ENCODE peak calls at places on chromosomes 5 and 9, in five cellular contexts. D is tibial artery, W is A549, L is heart right ventricle, K is colonic mucosa. J is an unnamed sample.
A peak's percentile ranks its signal among the peaks of the same experiment; 100 is the strongest.

GRCh38 chr5:119470105-119470763 is 17.9 kb downstream of the HSD17B4 start:
- DNase-seq in D (no peak), W (no peak), L (no peak), K (no peak), J (no peak)

GRCh38 chr9:80701061-80701460 is 988.3 kb downstream of the TLE1 start:
- DNase-seq in D (no peak), W (no peak), L (no peak), K (no peak), J (no peak)

GRCh38 chr9:122821278-122821952 is 7.0 kb downstream of the PDCL start:
- DNase-seq in D (peak; percentile 72), W (no peak), L (no peak), K (peak; percentile 44), J (no peak)

GRCh38 chr5:69364414-69364813 is 4.9 kb downstream of the AK6 start:
- DNase-seq in D (no peak), W (peak; percentile 57), L (no peak), K (no peak), J (no peak)

GRCh38 chr9:109937841-109938453 is 157.9 kb downstream of the PALM2AKAP2 start:
- DNase-seq in D (no peak), W (no peak), L (no peak), K (no peak), J (no peak)

GRCh38 chr9:91395106-91395552 is 28.5 kb downstream of the NFIL3 start:
- DNase-seq in D (no peak), W (peak; percentile 64), L (no peak), K (no peak), J (no peak)

GRCh38 chr5:179914032-179914755 is 6.5 kb upstream of the TBC1D9B start:
- DNase-seq in D (no peak), W (peak; percentile 74), L (no peak), K (peak; percentile 68), J (no peak)

GRCh38 chr9:110065527-110065926 is 142.4 kb downstream of the C9orf152 start:
- DNase-seq in D (no peak), W (no peak), L (no peak), K (no peak), J (no peak)

GRCh38 chr5:83720805-83721431 is at the start of gene HAPLN1:
- DNase-seq in D (no peak), W (no peak), L (no peak), K (peak; percentile 34), J (peak; percentile 43)

GRCh38 chr9:69499959-69500358 is 172.2 kb downstream of the APBA1 start:
- DNase-seq in D (no peak), W (no peak), L (no peak), K (no peak), J (no peak)

GRCh38 chr5:150411245-150411979 is 1.3 kb downstream of the CD74 start:
- DNase-seq in D (no peak), W (no peak), L (peak; percentile 61), K (peak; percentile 38), J (no peak)

GRCh38 chr5:43780586-43780985 is 177.6 kb downstream of the NNT start:
- DNase-seq in D (no peak), W (no peak), L (no peak), K (no peak), J (peak; percentile 31)

GRCh38 chr5:27702339-27702820 is 664.0 kb upstream of the CDH9 start:
- DNase-seq in D (no peak), W (peak; percentile 63), L (no peak), K (no peak), J (peak; percentile 35)

GRCh38 chr5:132753135-132753987 is 6.1 kb downstream of the CCNI2 start:
- DNase-seq in D (no peak), W (peak; percentile 18), L (no peak), K (no peak), J (no peak)

GRCh38 chr5:149056611-149057165 is 6.2 kb downstream of the SH3TC2 start:
- DNase-seq in D (no peak), W (no peak), L (no peak), K (no peak), J (no peak)

GRCh38 chr5:5298068-5298633 is 124.3 kb upstream of the ICE1 start:
- DNase-seq in D (no peak), W (no peak), L (no peak), K (no peak), J (no peak)

GRCh38 chr9:21549890-21550289 is 67.8 kb upstream of the IFNE start:
- DNase-seq in D (no peak), W (no peak), L (no peak), K (no peak), J (no peak)

GRCh38 chr5:52861368-52861767 is 73.7 kb downstream of the ITGA1 start:
- DNase-seq in D (no peak), W (no peak), L (no peak), K (no peak), J (no peak)

GRCh38 chr5:168314735-168315411 is 23.4 kb downstream of the WWC1 start:
- DNase-seq in D (no peak), W (peak; percentile 98), L (no peak), K (peak; percentile 89), J (peak; percentile 89)

GRCh38 chr9:121660876-121661275 is 9.4 kb downstream of the DAB2IP start:
- DNase-seq in D (no peak), W (no peak), L (no peak), K (no peak), J (no peak)

GRCh38 chr5:151772868-151773561 is 1.3 kb downstream of the G3BP1 start:
- DNase-seq in D (no peak), W (no peak), L (no peak), K (no peak), J (no peak)

GRCh38 chr9:120730661-120731514 is 16.6 kb upstream of the MEGF9 start:
- DNase-seq in D (peak; percentile 78), W (no peak), L (peak; percentile 30), K (no peak), J (peak; percentile 95)

GRCh38 chr9:127539982-127540663 is 72.0 kb upstream of the STXBP1 start:
- DNase-seq in D (no peak), W (no peak), L (no peak), K (no peak), J (no peak)

GRCh38 chr5:82068723-82069122 is 96.9 kb downstream of the ATG10 start:
- DNase-seq in D (no peak), W (no peak), L (no peak), K (no peak), J (no peak)

GRCh38 chr5:12586406-12586805 is 682.2 kb upstream of the CTNND2 start:
- DNase-seq in D (no peak), W (no peak), L (no peak), K (no peak), J (no peak)

GRCh38 chr9:111231801-111232580 is 98.0 kb downstream of the OR2K2 start:
- DNase-seq in D (no peak), W (no peak), L (no peak), K (no peak), J (no peak)

GRCh38 chr9:95722141-95722540 is 153.3 kb upstream of the ERCC6L2 start:
- DNase-seq in D (no peak), W (no peak), L (no peak), K (no peak), J (no peak)

GRCh38 chr9:129178579-129178909 is 483 bp upstream of the IER5L start:
- DNase-seq in D (peak; percentile 72), W (no peak), L (no peak), K (no peak), J (no peak)

GRCh38 chr9:2709645-2710101 is 7.6 kb upstream of the KCNV2 start:
- DNase-seq in D (no peak), W (no peak), L (no peak), K (no peak), J (no peak)

GRCh38 chr9:137176302-137177182 is 4.7 kb upstream of the TMEM210 start:
- DNase-seq in D (no peak), W (peak; percentile 73), L (no peak), K (peak; percentile 51), J (no peak)

GRCh38 chr9:99878651-99879050 is 27.8 kb upstream of the STX17 start:
- DNase-seq in D (no peak), W (no peak), L (no peak), K (no peak), J (no peak)

GRCh38 chr5:17182494-17182893 is 34.9 kb upstream of the BASP1 start:
- DNase-seq in D (no peak), W (no peak), L (no peak), K (no peak), J (no peak)

GRCh38 chr9:75233011-75233410 is 144.7 kb downstream of the OSTF1 start:
- DNase-seq in D (no peak), W (no peak), L (no peak), K (no peak), J (peak; percentile 6)

GRCh38 chr9:110844121-110844520 is 175.5 kb downstream of the MUSK start:
- DNase-seq in D (no peak), W (no peak), L (no peak), K (no peak), J (no peak)

GRCh38 chr9:128340691-128341434 is 536 bp downstream of the SLC27A4 start:
- DNase-seq in D (no peak), W (no peak), L (no peak), K (peak; percentile 40), J (no peak)

GRCh38 chr9:135660407-135660806 is 2.7 kb upstream of the LCN9 start:
- DNase-seq in D (no peak), W (no peak), L (no peak), K (no peak), J (no peak)

GRCh38 chr9:108671156-108671555 is 184.6 kb downstream of the ACTL7B start:
- DNase-seq in D (no peak), W (peak; percentile 45), L (no peak), K (no peak), J (no peak)

GRCh38 chr5:1244976-1245375 is 19.8 kb downstream of the SLC6A18 start:
- DNase-seq in D (no peak), W (no peak), L (no peak), K (no peak), J (no peak)
- TF ChIP-seq CTCF in D (no peak), W (peak; percentile 10), L (no peak), K (no peak), J (no peak)

GRCh38 chr9:134283111-134283515 is 43.1 kb upstream of the RXRA start:
- DNase-seq in D (peak; percentile 85), W (no peak), L (peak; percentile 40), K (peak; percentile 34), J (peak; percentile 62)
- H3K4me3 ChIP-seq in D (no peak overlapping the region), W (no peak overlapping the region), L (no peak overlapping the region), K (no peak overlapping the region), J (no peak overlapping the region)

GRCh38 chr5:22063717-22064116 is 789.4 kb downstream of the CDH12 start:
- DNase-seq in D (no peak), W (no peak), L (no peak), K (no peak), J (no peak)
- TF ChIP-seq CTCF in D (no peak), W (no peak), L (no peak), K (no peak), J (no peak)

GRCh38 chr9:33159058-33159759 is 7.9 kb downstream of the B4GALT1 start:
- DNase-seq in D (peak; percentile 82), W (peak; percentile 69), L (peak; percentile 91), K (peak; percentile 90), J (no peak)

GRCh38 chr9:33158555-33159057 is 8.5 kb downstream of the B4GALT1 start:
- DNase-seq in D (peak; percentile 64), W (no peak), L (no peak), K (no peak), J (no peak)

GRCh38 chr9:33161011-33161588 is 6.0 kb downstream of the B4GALT1 start:
- DNase-seq in D (peak; percentile 82), W (peak; percentile 90), L (peak; percentile 59), K (peak; percentile 68), J (peak; percentile 97)

GRCh38 chr9:33157960-33158359 is 9.2 kb downstream of the B4GALT1 start:
- DNase-seq in D (peak; percentile 23), W (no peak), L (no peak), K (no peak), J (no peak)

GRCh38 chr9:33159760-33160127 is 7.4 kb downstream of the B4GALT1 start:
- DNase-seq in D (peak; percentile 78), W (peak; percentile 66), L (peak; percentile 58), K (peak; percentile 54), J (peak; percentile 67)
- H3K4me3 ChIP-seq in D (no peak overlapping the region), W (peak overlapping the region; percentile 32), L (no peak overlapping the region), K (no peak overlapping the region), J (no peak overlapping the region)